ENCODE peak calls at places on chromosomes 6 and 20, in ten cellular contexts. K, C, R, N, G, D, B, J, H and O are unnamed samples.

GRCh38 chr6:17600527-17601388 is 656 bp downstream of the FAM8A1 start:
- DNase-seq in K (no peak), C (peak), R (peak), N (peak), G (peak), D (peak), B (peak), J (no peak), H (peak), O (peak)

GRCh38 chr6:106702451-106703110 is 73.2 kb downstream of the QRSL1 start:
- DNase-seq in K (no peak), C (peak), R (no peak), N (no peak), G (no peak), D (peak), B (no peak), J (no peak), H (no peak), O (no peak)

GRCh38 chr6:5556011-5556410 is 294.7 kb downstream of the FARS2 start:
- DNase-seq in K (no peak), C (no peak), R (no peak), N (no peak), G (no peak), D (no peak), B (no peak), J (no peak), H (no peak), O (no peak)

GRCh38 chr6:3532296-3532916 is 75.6 kb upstream of the SLC22A23 start:
- DNase-seq in K (no peak), C (no peak), R (no peak), N (no peak), G (no peak), D (no peak), B (no peak), J (no peak), H (no peak), O (no peak)

GRCh38 chr6:7629321-7629720 is 39.3 kb downstream of the SNRNP48 start:
- DNase-seq in K (no peak), C (no peak), R (no peak), N (no peak), G (peak), D (no peak), B (peak), J (no peak), H (no peak), O (no peak)

GRCh38 chr6:37794825-37795224 is 24.7 kb upstream of the ZFAND3 start:
- DNase-seq in K (no peak), C (no peak), R (no peak), N (no peak), G (peak), D (no peak), B (peak), J (no peak), H (no peak), O (no peak)

GRCh38 chr6:42448906-42449659 is 2.6 kb downstream of the TRERF1 start:
- DNase-seq in K (no peak), C (no peak), R (no peak), N (no peak), G (no peak), D (no peak), B (no peak), J (no peak), H (peak), O (no peak)

GRCh38 chr6:7787137-7787575 is 61.3 kb downstream of the BMP6 start:
- DNase-seq in K (no peak), C (no peak), R (no peak), N (no peak), G (peak), D (no peak), B (peak), J (no peak), H (no peak), O (no peak)

GRCh38 chr20:40551125-40551530 is 137.9 kb downstream of the MAFB start:
- DNase-seq in K (no peak), C (no peak), R (no peak), N (no peak), G (no peak), D (no peak), B (no peak), J (no peak), H (no peak), O (no peak)

GRCh38 chr6:44060622-44061374 is 66.5 kb downstream of the MRPL14 start:
- DNase-seq in K (no peak), C (no peak), R (no peak), N (no peak), G (no peak), D (no peak), B (no peak), J (no peak), H (no peak), O (no peak)

GRCh38 chr20:57047281-57048026 is 219.0 kb downstream of the BMP7 start:
- DNase-seq in K (no peak), C (no peak), R (no peak), N (no peak), G (no peak), D (no peak), B (no peak), J (no peak), H (no peak), O (no peak)

GRCh38 chr6:41439524-41440418 is 104.4 kb downstream of the NCR2 start:
- DNase-seq in K (no peak), C (no peak), R (no peak), N (peak), G (no peak), D (no peak), B (no peak), J (no peak), H (peak), O (no peak)

GRCh38 chr20:49682278-49682677 is 31.4 kb downstream of the B4GALT5 start:
- DNase-seq in K (no peak), C (no peak), R (no peak), N (no peak), G (no peak), D (no peak), B (no peak), J (no peak), H (no peak), O (no peak)

GRCh38 chr6:20771427-20771826 is 237.2 kb downstream of the CDKAL1 start:
- DNase-seq in K (no peak), C (no peak), R (no peak), N (no peak), G (no peak), D (no peak), B (no peak), J (no peak), H (no peak), O (no peak)

GRCh38 chr6:14224359-14225103 is 107.0 kb downstream of the CD83 start:
- DNase-seq in K (no peak), C (no peak), R (no peak), N (no peak), G (no peak), D (no peak), B (no peak), J (no peak), H (no peak), O (no peak)

GRCh38 chr20:32786059-32786760 is 24.0 kb downstream of the DNMT3B start:
- DNase-seq in K (no peak), C (no peak), R (no peak), N (no peak), G (no peak), D (no peak), B (no peak), J (no peak), H (no peak), O (no peak)

GRCh38 chr20:1888796-1889463 is 6.3 kb upstream of the SIRPA start:
- DNase-seq in K (no peak), C (no peak), R (no peak), N (no peak), G (peak), D (no peak), B (peak), J (no peak), H (no peak), O (no peak)